ENCODE peak calls at places on chromosomes 13 and 19, in seven cellular contexts. F, P, N, W, Q, T and B are unnamed samples.

GRCh38 chr19:16571689-16572331 is 405 bp downstream of the SLC35E1 start:
- DNase-seq in F (no peak), P (no peak), N (no peak), W (peak; percentile 57), Q (peak; percentile 12), T (peak; percentile 46), B (no peak)

GRCh38 chr13:66849706-66850105 is 380.4 kb downstream of the PCDH9 start:
- DNase-seq in F (no peak), P (no peak), N (peak; percentile 36), W (peak; percentile 50), Q (no peak), T (no peak), B (no peak)

GRCh38 chr19:51712461-51713081 is 11.2 kb downstream of the HAS1 start:
- DNase-seq in F (no peak), P (no peak), N (peak; percentile 78), W (peak; percentile 87), Q (peak; percentile 27), T (no peak), B (no peak)

GRCh38 chr13:85508683-85509329 is 290.4 kb downstream of the SLITRK6 start:
- DNase-seq in F (peak; percentile 34), P (no peak), N (peak; percentile 59), W (peak; percentile 46), Q (peak; percentile 32), T (no peak), B (no peak)

GRCh38 chr19:34838248-34838647 is 65.2 kb upstream of the ZNF599 start:
- DNase-seq in F (no peak), P (no peak), N (no peak), W (peak; percentile 44), Q (peak; percentile 2), T (peak; percentile 10), B (no peak)

GRCh38 chr19:16038196-16038695 is 38.0 kb upstream of the TPM4 start:
- DNase-seq in F (no peak), P (no peak), N (no peak), W (no peak), Q (no peak), T (no peak), B (no peak)

GRCh38 chr13:43303040-43303729 is 279.8 kb downstream of the DNAJC15 start:
- DNase-seq in F (peak; percentile 34), P (no peak), N (peak; percentile 73), W (peak; percentile 82), Q (peak; percentile 80), T (peak; percentile 73), B (no peak)

GRCh38 chr13:60412909-60413616 is 16.0 kb downstream of the TDRD3 start:
- DNase-seq in F (no peak), P (no peak), N (no peak), W (no peak), Q (no peak), T (no peak), B (no peak)

GRCh38 chr19:58277748-58278147 is 1.0 kb upstream of the ZNF8 start:
- DNase-seq in F (no peak), P (no peak), N (no peak), W (no peak), Q (peak; percentile 4), T (no peak), B (no peak)

GRCh38 chr13:111639994-111640393 is 319.6 kb downstream of the TEX29 start:
- DNase-seq in F (no peak), P (no peak), N (peak; percentile 21), W (no peak), Q (no peak), T (no peak), B (no peak)

GRCh38 chr19:8361921-8362793 is 1.8 kb upstream of the ANGPTL4 start:
- DNase-seq in F (peak; percentile 97), P (no peak), N (no peak), W (no peak), Q (peak; percentile 98), T (peak; percentile 99), B (no peak)

GRCh38 chr13:102904408-102904862 is 58.6 kb downstream of the ERCC5 start:
- DNase-seq in F (no peak), P (no peak), N (no peak), W (no peak), Q (no peak), T (no peak), B (no peak)

GRCh38 chr13:42836930-42837329 is 55.5 kb downstream of the FAM216B start:
- DNase-seq in F (no peak), P (no peak), N (no peak), W (peak; percentile 52), Q (peak; percentile 89), T (peak; percentile 19), B (no peak)

GRCh38 chr19:40803857-40804782 is 5.1 kb downstream of the EGLN2 start:
- DNase-seq in F (no peak), P (peak; percentile 52), N (peak; percentile 71), W (peak; percentile 56), Q (no peak), T (no peak), B (peak; percentile 55)

GRCh38 chr19:56377105-56377924 is 16.0 kb downstream of the ZNF582 start:
- DNase-seq in F (no peak), P (no peak), N (no peak), W (peak; percentile 26), Q (no peak), T (no peak), B (no peak)

GRCh38 chr13:74250738-74251190 is 116.6 kb upstream of the KLF12 start:
- DNase-seq in F (no peak), P (no peak), N (no peak), W (no peak), Q (peak; percentile 42), T (no peak), B (no peak)

GRCh38 chr19:15022752-15023151 is 26.5 kb upstream of the CASP14 start:
- DNase-seq in F (no peak), P (no peak), N (peak; percentile 34), W (peak; percentile 60), Q (no peak), T (no peak), B (no peak)

GRCh38 chr19:57560049-57560491 is 407 bp upstream of the ZNF550 start:
- DNase-seq in F (no peak), P (no peak), N (no peak), W (no peak), Q (peak; percentile 72), T (no peak), B (no peak)

GRCh38 chr19:45528149-45528743 is 21.0 kb downstream of the VASP start:
- DNase-seq in F (no peak), P (no peak), N (peak; percentile 83), W (peak; percentile 85), Q (peak; percentile 43), T (no peak), B (no peak)

GRCh38 chr19:5691205-5691929 is 1.3 kb downstream of the RPL36 start:
- DNase-seq in F (peak; percentile 45), P (no peak), N (peak; percentile 37), W (peak; percentile 47), Q (peak; percentile 73), T (peak; percentile 60), B (no peak)

GRCh38 chr19:41376241-41376997 is at the start of gene TMEM91:
- DNase-seq in F (peak; percentile 72), P (no peak), N (peak; percentile 69), W (peak; percentile 82), Q (peak; percentile 44), T (peak; percentile 34), B (no peak)

GRCh38 chr13:59409211-59409610 is 754.5 kb downstream of the DIAPH3 start:
- DNase-seq in F (no peak), P (no peak), N (peak; percentile 49), W (peak; percentile 48), Q (peak; percentile 77), T (peak; percentile 62), B (no peak)

GRCh38 chr19:10086904-10087256 is 763 bp downstream of the SHFL start:
- DNase-seq in F (no peak), P (no peak), N (no peak), W (no peak), Q (no peak), T (no peak), B (no peak)

GRCh38 chr19:10083911-10084310 is 2.2 kb upstream of the SHFL start:
- DNase-seq in F (no peak), P (no peak), N (no peak), W (no peak), Q (no peak), T (no peak), B (no peak)

GRCh38 chr19:10086032-10086903 is at the start of gene SHFL:
- DNase-seq in F (peak; percentile 67), P (peak; percentile 73), N (peak; percentile 65), W (peak; percentile 91), Q (peak; percentile 58), T (peak; percentile 64), B (no peak)

GRCh38 chr19:10085641-10086031 is 481 bp upstream of the SHFL start:
- DNase-seq in F (no peak), P (no peak), N (no peak), W (peak; percentile 29), Q (no peak), T (no peak), B (no peak)

GRCh38 chr19:10084803-10085202 is 1.3 kb upstream of the SHFL start:
- DNase-seq in F (no peak), P (no peak), N (no peak), W (no peak), Q (no peak), T (no peak), B (no peak)
- H3K4me1 ChIP-seq in F (no peaks in the 10 kb centered on the region), P (peaks cover 7% of the 10 kb centered on the region), N (no peaks in the 10 kb centered on the region), W (no peaks in the 10 kb centered on the region), Q (no peaks in the 10 kb centered on the region), T (peaks cover 2% of the 10 kb centered on the region), B (peaks cover 4% of the 10 kb centered on the region)

GRCh38 chr19:7225741-7226140 is 68.5 kb downstream of the INSR start:
- DNase-seq in F (no peak), P (no peak), N (no peak), W (no peak), Q (no peak), T (no peak), B (no peak)
- H3K4me1 ChIP-seq in F (peaks cover 6% of the 10 kb centered on the region), P (no peaks in the 10 kb centered on the region), N (no peaks in the 10 kb centered on the region), W (peaks cover 10% of the 10 kb centered on the region), Q (no peaks in the 10 kb centered on the region), T (no peaks in the 10 kb centered on the region), B (peaks cover 6% of the 10 kb centered on the region)

DNA sequence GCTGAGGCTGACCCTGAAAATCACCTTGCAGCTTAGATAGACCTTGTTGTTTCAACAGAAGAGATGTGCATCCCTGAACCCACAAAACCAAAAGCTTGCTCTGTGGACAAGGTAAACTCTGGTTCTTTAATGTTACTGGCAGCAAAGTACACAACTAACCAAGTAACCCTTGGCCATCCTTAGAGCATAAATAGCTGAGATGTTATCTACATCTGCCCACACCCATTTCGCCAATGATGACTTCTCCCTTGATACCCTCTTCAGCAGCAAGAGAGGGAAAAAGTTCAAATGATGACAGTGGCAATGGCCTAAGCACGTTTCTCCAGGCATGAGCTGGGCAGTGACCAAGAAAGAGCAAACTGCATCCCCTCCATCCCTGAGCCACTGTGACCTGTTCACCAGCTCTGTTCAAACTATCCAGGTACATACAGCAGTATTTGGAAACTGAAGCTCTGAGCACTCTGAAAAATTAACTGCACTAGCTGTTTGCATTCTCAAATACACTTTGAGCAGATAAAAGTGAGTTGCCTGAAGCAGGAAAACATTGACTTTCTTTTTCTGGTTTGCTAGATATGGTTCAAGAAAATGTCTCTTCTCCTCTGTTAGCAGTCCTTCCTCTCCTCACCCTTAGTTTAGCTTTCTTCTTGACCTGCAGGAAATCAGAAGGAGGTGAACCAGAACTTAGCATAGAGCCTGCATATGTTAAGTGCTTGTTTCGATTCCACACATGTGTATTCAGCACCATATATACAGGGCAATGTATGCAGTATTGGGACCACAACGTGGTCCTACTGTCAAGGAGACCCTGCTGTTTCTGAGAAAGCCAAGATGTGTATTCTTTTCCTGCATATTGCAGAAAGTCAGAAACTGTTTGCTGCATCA is 231.7 kb downstream of the FOXO1 start:
- DNase-seq in F (no peak), P (no peak), N (no peak), W (no peak), Q (no peak), T (no peak), B (no peak)
- H3K4me1 ChIP-seq in F (peaks cover 9% of the 10 kb centered on the region), P (peaks cover 16% of the 10 kb centered on the region), N (no peaks in the 10 kb centered on the region), W (no peaks in the 10 kb centered on the region), Q (no peaks in the 10 kb centered on the region), T (peaks cover 18% of the 10 kb centered on the region), B (no peaks in the 10 kb centered on the region)

GRCh38 chr19:17749912-17750317 is 1.4 kb upstream of the FCHO1 start:
- DNase-seq in F (no peak), P (no peak), N (no peak), W (no peak), Q (no peak), T (no peak), B (no peak)
- H3K4me1 ChIP-seq in F (peaks cover 6% of the 10 kb centered on the region), P (peaks cover 44% of the 10 kb centered on the region), N (no peaks in the 10 kb centered on the region), W (no peaks in the 10 kb centered on the region), Q (peaks cover 2% of the 10 kb centered on the region), T (peaks cover 4% of the 10 kb centered on the region), B (peaks cover 23% of the 10 kb centered on the region)